ENCODE peak calls at places on chromosomes 7 and 10, in five cellular contexts. One of them, this sample, is unnamed. For H3K36me3, the result is how much of the 10 kb centered on the place peaks cover.

GRCh38 chr10:125727436-125727835 is 7.9 kb downstream of the EDRF1 start:
- DNase-seq in brain microvascular endothelial cell: no peak
- DNase-seq in lower lobe of right lung: no peak
- DNase-seq in stomach: no peak
- DNase-seq in CD8-positive, alpha-beta T cell: no peak
- DNase-seq in this sample: no peak

GRCh38 chr7:99504603-99505323 is at the start of gene ZKSCAN5:
- DNase-seq in brain microvascular endothelial cell: peak
- DNase-seq in lower lobe of right lung: peak
- DNase-seq in stomach: peak
- DNase-seq in CD8-positive, alpha-beta T cell: peak
- DNase-seq in this sample: peak

GRCh38 chr10:117454502-117454901 is 79.3 kb upstream of the PDZD8 start:
- DNase-seq in brain microvascular endothelial cell: no peak
- DNase-seq in lower lobe of right lung: no peak
- DNase-seq in stomach: no peak
- DNase-seq in CD8-positive, alpha-beta T cell: no peak
- DNase-seq in this sample: no peak

GRCh38 chr7:83166781-83167180 is 4.1 kb upstream of the PCLO start:
- DNase-seq in brain microvascular endothelial cell: no peak
- DNase-seq in lower lobe of right lung: no peak
- DNase-seq in stomach: no peak
- DNase-seq in CD8-positive, alpha-beta T cell: no peak
- DNase-seq in this sample: no peak

GRCh38 chr7:141158562-141158961 is 84.7 kb downstream of the TMEM178B start:
- DNase-seq in brain microvascular endothelial cell: peak
- DNase-seq in lower lobe of right lung: no peak
- DNase-seq in stomach: no peak
- DNase-seq in CD8-positive, alpha-beta T cell: no peak
- DNase-seq in this sample: peak

GRCh38 chr10:34290412-34291082 is 524.5 kb downstream of the PARD3 start:
- DNase-seq in brain microvascular endothelial cell: peak
- DNase-seq in lower lobe of right lung: no peak
- DNase-seq in stomach: no peak
- DNase-seq in CD8-positive, alpha-beta T cell: no peak
- DNase-seq in this sample: no peak

GRCh38 chr7:26087321-26088091 is 64.5 kb upstream of the NFE2L3 start:
- DNase-seq in brain microvascular endothelial cell: no peak
- DNase-seq in lower lobe of right lung: no peak
- DNase-seq in stomach: no peak
- DNase-seq in CD8-positive, alpha-beta T cell: no peak
- DNase-seq in this sample: no peak

GRCh38 chr7:131927770-131928169 is 371.3 kb upstream of the PODXL start:
- DNase-seq in brain microvascular endothelial cell: no peak
- DNase-seq in lower lobe of right lung: no peak
- DNase-seq in stomach: no peak
- DNase-seq in CD8-positive, alpha-beta T cell: no peak
- DNase-seq in this sample: no peak

GRCh38 chr7:147013820-147014219 is 897.2 kb downstream of the CNTNAP2 start:
- DNase-seq in brain microvascular endothelial cell: peak
- DNase-seq in lower lobe of right lung: no peak
- DNase-seq in stomach: no peak
- DNase-seq in CD8-positive, alpha-beta T cell: no peak
- DNase-seq in this sample: no peak

GRCh38 chr10:43846968-43847367 is 198.3 kb upstream of the ZNF32 start:
- DNase-seq in brain microvascular endothelial cell: no peak
- DNase-seq in lower lobe of right lung: no peak
- DNase-seq in stomach: no peak
- DNase-seq in CD8-positive, alpha-beta T cell: no peak
- DNase-seq in this sample: no peak

GRCh38 chr10:43845121-43845520 is 196.4 kb upstream of the ZNF32 start:
- DNase-seq in brain microvascular endothelial cell: no peak
- DNase-seq in lower lobe of right lung: no peak
- DNase-seq in stomach: no peak
- DNase-seq in CD8-positive, alpha-beta T cell: no peak
- DNase-seq in this sample: no peak

GRCh38 chr10:43844236-43844635 is 195.6 kb upstream of the ZNF32 start:
- DNase-seq in brain microvascular endothelial cell: no peak
- DNase-seq in lower lobe of right lung: no peak
- DNase-seq in stomach: no peak
- DNase-seq in CD8-positive, alpha-beta T cell: no peak
- DNase-seq in this sample: no peak

GRCh38 chr10:43843331-43844101 is 194.8 kb upstream of the ZNF32 start:
- DNase-seq in brain microvascular endothelial cell: peak
- DNase-seq in lower lobe of right lung: no peak
- DNase-seq in stomach: no peak
- DNase-seq in CD8-positive, alpha-beta T cell: no peak
- DNase-seq in this sample: no peak

DNA sequence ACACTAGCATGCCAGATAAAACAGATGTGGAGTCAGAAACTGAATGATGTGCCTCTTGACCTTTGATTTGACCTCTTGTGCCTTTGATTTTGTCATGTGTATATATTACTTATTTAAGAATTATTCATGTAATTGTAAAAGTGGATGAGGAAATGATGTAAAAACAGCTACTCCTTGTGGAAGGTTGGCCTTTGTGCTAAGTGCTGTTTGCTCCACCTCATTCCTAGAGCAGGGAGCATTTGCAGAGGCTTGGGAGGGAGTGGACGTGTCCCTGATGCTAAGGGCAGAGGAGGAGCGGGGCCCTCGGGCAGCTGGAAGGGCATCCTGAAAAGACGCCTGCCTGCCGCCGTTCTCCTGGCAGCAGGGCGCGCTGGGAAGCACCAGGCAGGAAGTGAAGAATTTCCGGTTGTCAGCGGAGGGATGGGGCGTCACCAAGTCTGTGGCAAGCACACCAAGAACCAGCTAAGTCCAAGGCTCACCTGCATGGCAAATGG is 197.6 kb upstream of the ZNF32 start:
- DNase-seq in brain microvascular endothelial cell: peak
- DNase-seq in lower lobe of right lung: no peak
- DNase-seq in stomach: no peak
- DNase-seq in CD8-positive, alpha-beta T cell: peak
- DNase-seq in this sample: no peak
- H3K4me3 ChIP-seq in brain microvascular endothelial cell: no peak
- H3K4me3 ChIP-seq in lower lobe of right lung: no peak
- H3K4me3 ChIP-seq in stomach: no peak
- H3K4me3 ChIP-seq in CD8-positive, alpha-beta T cell: peak
- H3K4me3 ChIP-seq in this sample: no peak

GRCh38 chr10:74969093-74969492 is 142.4 kb upstream of the SAMD8 start:
- DNase-seq in brain microvascular endothelial cell: no peak
- DNase-seq in lower lobe of right lung: no peak
- DNase-seq in stomach: no peak
- DNase-seq in CD8-positive, alpha-beta T cell: no peak
- DNase-seq in this sample: no peak

GRCh38 chr10:74968621-74969019 is 142.2 kb downstream of the KAT6B start:
- DNase-seq in brain microvascular endothelial cell: no peak
- DNase-seq in lower lobe of right lung: no peak
- DNase-seq in stomach: no peak
- DNase-seq in CD8-positive, alpha-beta T cell: no peak
- DNase-seq in this sample: no peak

GRCh38 chr10:74969530-74969929 is 141.9 kb upstream of the SAMD8 start:
- DNase-seq in brain microvascular endothelial cell: no peak
- DNase-seq in lower lobe of right lung: no peak
- DNase-seq in stomach: no peak
- DNase-seq in CD8-positive, alpha-beta T cell: no peak
- DNase-seq in this sample: no peak

GRCh38 chr10:74963549-74963948 is 137.1 kb downstream of the KAT6B start:
- DNase-seq in brain microvascular endothelial cell: no peak
- DNase-seq in lower lobe of right lung: no peak
- DNase-seq in stomach: no peak
- DNase-seq in CD8-positive, alpha-beta T cell: no peak
- DNase-seq in this sample: no peak

GRCh38 chr10:74967850-74968620 is 141.6 kb downstream of the KAT6B start:
- DNase-seq in brain microvascular endothelial cell: no peak
- DNase-seq in lower lobe of right lung: no peak
- DNase-seq in stomach: no peak
- DNase-seq in CD8-positive, alpha-beta T cell: peak
- DNase-seq in this sample: no peak
- TF ChIP-seq CTCF in brain microvascular endothelial cell: no peak
- TF ChIP-seq CTCF in lower lobe of right lung: no peak
- TF ChIP-seq CTCF in stomach: no peak
- TF ChIP-seq CTCF in CD8-positive, alpha-beta T cell: no peak
- TF ChIP-seq CTCF in this sample: no peak

DNA sequence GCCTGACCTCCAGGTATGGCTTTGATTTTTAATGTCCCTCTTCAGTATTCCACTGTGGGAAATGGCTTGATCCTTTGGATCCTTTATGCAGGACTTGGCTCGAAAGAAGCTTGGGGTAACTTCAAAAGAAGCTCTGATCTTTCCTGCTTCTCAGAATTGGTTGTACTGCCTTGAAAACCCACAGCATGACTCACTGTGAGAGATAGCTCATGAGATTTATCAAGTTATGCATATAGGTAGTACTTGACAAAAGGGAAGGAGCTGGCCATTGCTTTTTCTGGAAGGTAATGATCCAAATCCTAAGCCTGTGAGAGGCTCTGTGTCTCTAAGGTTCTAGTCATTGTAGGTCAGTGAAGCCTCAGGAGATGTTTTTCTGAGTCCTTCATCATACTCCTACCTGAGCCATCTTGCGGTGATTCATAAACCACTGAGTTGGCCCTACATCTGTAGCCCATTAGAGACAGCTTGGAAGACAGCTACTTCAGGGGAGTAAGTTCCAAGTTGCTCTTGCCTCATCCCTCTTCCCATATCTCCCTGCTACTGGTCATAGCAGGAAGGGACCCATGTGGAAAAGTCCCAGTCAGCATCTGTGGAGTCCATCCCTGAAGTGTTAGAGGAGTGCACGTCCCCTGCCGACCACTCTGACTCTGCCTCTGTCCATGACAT is 36.7 kb upstream of the NFKB2 start:
- DNase-seq in brain microvascular endothelial cell: no peak
- DNase-seq in lower lobe of right lung: no peak
- DNase-seq in stomach: no peak
- DNase-seq in CD8-positive, alpha-beta T cell: no peak
- DNase-seq in this sample: no peak
- H3K36me3 ChIP-seq in brain microvascular endothelial cell: half or more
- H3K36me3 ChIP-seq in lower lobe of right lung: half or more
- H3K36me3 ChIP-seq in stomach: half or more
- H3K36me3 ChIP-seq in CD8-positive, alpha-beta T cell: half or more
- H3K36me3 ChIP-seq in this sample: under half

GRCh38 chr7:73703649-73703984 is 15.9 kb downstream of the STX1A start:
- DNase-seq in brain microvascular endothelial cell: no peak
- DNase-seq in lower lobe of right lung: no peak
- DNase-seq in stomach: no peak
- DNase-seq in CD8-positive, alpha-beta T cell: no peak
- DNase-seq in this sample: no peak

GRCh38 chr7:73704640-73705550 is 14.6 kb downstream of the STX1A start:
- DNase-seq in brain microvascular endothelial cell: peak
- DNase-seq in lower lobe of right lung: peak
- DNase-seq in stomach: no peak
- DNase-seq in CD8-positive, alpha-beta T cell: no peak
- DNase-seq in this sample: no peak

GRCh38 chr7:73703225-73703624 is 16.2 kb downstream of the STX1A start:
- DNase-seq in brain microvascular endothelial cell: no peak
- DNase-seq in lower lobe of right lung: no peak
- DNase-seq in stomach: no peak
- DNase-seq in CD8-positive, alpha-beta T cell: no peak
- DNase-seq in this sample: no peak

GRCh38 chr7:73705551-73705920 is 13.9 kb downstream of the STX1A start:
- DNase-seq in brain microvascular endothelial cell: no peak
- DNase-seq in lower lobe of right lung: no peak
- DNase-seq in stomach: no peak
- DNase-seq in CD8-positive, alpha-beta T cell: no peak
- DNase-seq in this sample: no peak

DNA sequence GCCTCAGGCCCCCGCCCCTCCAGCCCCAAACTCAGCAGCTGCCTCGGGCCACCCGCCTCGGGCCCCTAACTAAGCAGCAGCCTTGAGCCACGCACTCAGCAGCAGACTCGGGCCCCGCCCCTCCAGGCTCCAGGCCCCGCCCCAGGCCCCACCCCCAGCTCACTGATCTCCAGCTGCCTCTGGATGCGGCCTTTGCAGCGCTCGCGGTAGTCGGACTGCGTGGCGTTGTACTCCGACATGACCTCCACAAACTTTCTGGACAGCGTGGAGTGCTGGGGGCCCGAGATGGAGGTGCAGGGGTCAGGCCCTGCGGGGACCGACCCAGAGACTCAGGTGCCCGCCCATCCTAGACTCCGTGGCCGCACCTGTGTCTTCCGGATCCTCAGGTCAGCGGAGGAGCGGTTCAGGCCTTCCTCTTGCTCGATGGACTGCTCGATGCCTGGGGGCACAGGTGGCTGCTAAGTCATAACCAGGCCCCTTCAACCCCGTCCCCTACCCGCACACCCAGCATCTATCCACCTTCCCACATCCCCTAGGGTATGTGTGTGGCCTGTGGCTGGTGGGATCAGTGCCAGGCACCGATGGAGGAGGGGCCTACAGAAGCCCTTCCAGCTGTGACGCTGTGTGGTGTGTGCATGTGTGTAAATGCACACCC is 15.4 kb downstream of the STX1A start:
- DNase-seq in brain microvascular endothelial cell: peak
- DNase-seq in lower lobe of right lung: peak
- DNase-seq in stomach: peak
- DNase-seq in CD8-positive, alpha-beta T cell: peak
- DNase-seq in this sample: no peak
- H3K4me3 ChIP-seq in brain microvascular endothelial cell: no peak
- H3K4me3 ChIP-seq in lower lobe of right lung: peak
- H3K4me3 ChIP-seq in stomach: peak
- H3K4me3 ChIP-seq in CD8-positive, alpha-beta T cell: no peak
- H3K4me3 ChIP-seq in this sample: no peak